ENCODE peak calls at places on chromosomes 7 and 10, in five cellular contexts. J is T follicular helper cell; K is activated CD4-positive, alpha-beta T cell treated with anti-CD3 and anti-CD28 coated beads, Interleukin-2, amount 50 U/mL, for 4 hours; Z is right cardiac atrium; N is heart right ventricle. B is an unnamed sample.

GRCh38 chr10:79163663-79163970 is 94.9 kb downstream of the ZMIZ1 start:
- DNase-seq in J (no peak), K (no peak), Z (peak), N (no peak), B (no peak)

GRCh38 chr7:131219277-131220041 is 108.2 kb upstream of the MKLN1 start:
- DNase-seq in J (no peak), K (no peak), Z (peak), N (peak), B (peak)

GRCh38 chr10:109915566-109915965 is 7.7 kb downstream of the XPNPEP1 start:
- DNase-seq in J (no peak), K (no peak), Z (no peak), N (no peak), B (no peak)

GRCh38 chr10:133245439-133246235 is 8.0 kb downstream of the VENTX start:
- DNase-seq in J (no peak), K (no peak), Z (peak), N (no peak), B (no peak)

GRCh38 chr7:6481445-6481844 is 33.7 kb upstream of the DAGLB start:
- DNase-seq in J (no peak), K (no peak), Z (no peak), N (no peak), B (no peak)

GRCh38 chr10:125982256-125982948 is 86.0 kb downstream of the FANK1 start:
- DNase-seq in J (no peak), K (no peak), Z (no peak), N (no peak), B (peak)

GRCh38 chr10:61272781-61273180 is 180.4 kb downstream of the TMEM26 start:
- DNase-seq in J (no peak), K (no peak), Z (no peak), N (no peak), B (no peak)

GRCh38 chr10:62545667-62546066 is 171.5 kb downstream of the ZNF365 start:
- DNase-seq in J (no peak), K (no peak), Z (no peak), N (no peak), B (peak)

GRCh38 chr7:36916116-36916515 is 191.8 kb upstream of the AOAH start:
- DNase-seq in J (no peak), K (no peak), Z (no peak), N (no peak), B (no peak)

GRCh38 chr7:155258233-155258575 is 39.5 kb upstream of the INSIG1 start:
- DNase-seq in J (no peak), K (no peak), Z (no peak), N (no peak), B (peak)

GRCh38 chr7:93799750-93800357 is 90.7 kb downstream of the TFPI2 start:
- DNase-seq in J (no peak), K (no peak), Z (no peak), N (no peak), B (peak)

GRCh38 chr7:41755100-41755499 is 52.2 kb upstream of the INHBA start:
- DNase-seq in J (no peak), K (no peak), Z (no peak), N (no peak), B (no peak)

GRCh38 chr7:88586219-88586618 is 173.3 kb upstream of the ZNF804B start:
- DNase-seq in J (no peak), K (no peak), Z (no peak), N (no peak), B (no peak)

GRCh38 chr10:3782456-3783312 is 2.3 kb downstream of the KLF6 start:
- DNase-seq in J (peak), K (no peak), Z (peak), N (peak), B (peak)

GRCh38 chr10:84159076-84159475 is 14.5 kb upstream of the GPR15LG start:
- DNase-seq in J (no peak), K (no peak), Z (no peak), N (no peak), B (no peak)

GRCh38 chr10:23381298-23381697 is 36.7 kb upstream of the C10orf67 start:
- DNase-seq in J (no peak), K (no peak), Z (no peak), N (no peak), B (no peak)

GRCh38 chr7:104980440-104980839 is 33.6 kb upstream of the KMT2E start:
- DNase-seq in J (no peak), K (no peak), Z (no peak), N (no peak), B (peak)

GRCh38 chr10:97200616-97201015 is 14.9 kb upstream of the SLIT1 start:
- DNase-seq in J (no peak), K (no peak), Z (no peak), N (no peak), B (no peak)

GRCh38 chr10:101219137-101219945 is 9.9 kb downstream of the LBX1 start:
- DNase-seq in J (no peak), K (no peak), Z (no peak), N (no peak), B (no peak)

B was measured in fibroblast of pulmonary artery.